ENCODE peak calls at places on chromosomes 16 and 17, in five cellular contexts. F, U, P, Y and Q are unnamed samples. For H3K4me1 and H3K9me3, the result is how much of the 10 kb centered on the place peaks cover.

GRCh38 chr17:7557825-7558543 is 566 bp upstream of the TNFSF13 start:
- DNase-seq in F (no peak), U (peak), P (no peak), Y (peak), Q (no peak)

GRCh38 chr17:80678621-80679020 is 134.0 kb downstream of the RPTOR start:
- DNase-seq in F (no peak), U (no peak), P (no peak), Y (no peak), Q (peak)

GRCh38 chr16:4580245-4580644 is 24.1 kb downstream of the C16orf96 start:
- DNase-seq in F (no peak), U (peak), P (no peak), Y (no peak), Q (no peak)

GRCh38 chr16:4521971-4522623 is 16.5 kb downstream of the CDIP1 start:
- DNase-seq in F (no peak), U (no peak), P (no peak), Y (no peak), Q (no peak)

GRCh38 chr16:67758006-67758405 is 38.9 kb upstream of the GFOD2 start:
- DNase-seq in F (no peak), U (no peak), P (no peak), Y (no peak), Q (no peak)

GRCh38 chr17:27565874-27566672 is 64.9 kb upstream of the LGALS9 start:
- DNase-seq in F (no peak), U (no peak), P (no peak), Y (no peak), Q (no peak)

GRCh38 chr16:55842369-55843104 is 9.6 kb upstream of the CES1 start:
- DNase-seq in F (no peak), U (peak), P (peak), Y (peak), Q (peak)

GRCh38 chr17:81203136-81203535 is 19.6 kb downstream of the CEP131 start:
- DNase-seq in F (no peak), U (no peak), P (no peak), Y (no peak), Q (no peak)

GRCh38 chr16:83402160-83402794 is 405.5 kb upstream of the HSBP1 start:
- DNase-seq in F (no peak), U (no peak), P (no peak), Y (no peak), Q (no peak)

GRCh38 chr17:34133350-34133749 is 121.7 kb upstream of the CCL2 start:
- DNase-seq in F (no peak), U (no peak), P (no peak), Y (no peak), Q (no peak)

GRCh38 chr17:74825952-74826713 is 33.6 kb downstream of the GRIN2C start:
- DNase-seq in F (no peak), U (no peak), P (no peak), Y (no peak), Q (no peak)

GRCh38 chr17:50149425-50150353 is 788 bp downstream of the PPP1R9B start:
- DNase-seq in F (no peak), U (peak), P (peak), Y (no peak), Q (peak)

GRCh38 chr16:59192551-59193199 is 458.6 kb upstream of the GOT2 start:
- DNase-seq in F (no peak), U (peak), P (no peak), Y (peak), Q (no peak)

GRCh38 chr16:67278773-67279295 is 498 bp upstream of the PLEKHG4 start:
- DNase-seq in F (peak), U (peak), P (no peak), Y (no peak), Q (no peak)

GRCh38 chr16:30121741-30122620 is 1.0 kb downstream of the MAPK3 start:
- DNase-seq in F (no peak), U (no peak), P (no peak), Y (peak), Q (no peak)

GRCh38 chr16:52446076-52446475 is 100.9 kb downstream of the TOX3 start:
- DNase-seq in F (no peak), U (no peak), P (no peak), Y (no peak), Q (no peak)

GRCh38 chr16:50696575-50697420 is 3.4 kb downstream of the NOD2 start:
- DNase-seq in F (no peak), U (peak), P (peak), Y (peak), Q (peak)

GRCh38 chr17:34542700-34543336 is 36.6 kb upstream of the TMEM132E start:
- DNase-seq in F (peak), U (peak), P (peak), Y (peak), Q (peak)

GRCh38 chr17:57091186-57091618 is 6.2 kb downstream of the AKAP1 start:
- DNase-seq in F (no peak), U (no peak), P (no peak), Y (no peak), Q (no peak)

GRCh38 chr16:86075839-86076440 is 177.0 kb downstream of the IRF8 start:
- DNase-seq in F (no peak), U (no peak), P (no peak), Y (no peak), Q (no peak)

GRCh38 chr16:56424791-56425438 is 430 bp downstream of the AMFR start:
- DNase-seq in F (peak), U (no peak), P (peak), Y (peak), Q (peak)

GRCh38 chr16:84819644-84820304 is at the start of gene CRISPLD2:
- DNase-seq in F (peak), U (peak), P (peak), Y (peak), Q (peak)

GRCh38 chr17:64777413-64778101 is 115.5 kb upstream of the SMURF2 start:
- DNase-seq in F (no peak), U (no peak), P (no peak), Y (no peak), Q (no peak)

GRCh38 chr16:56282455-56282854 is 91.2 kb downstream of the GNAO1 start:
- DNase-seq in F (no peak), U (no peak), P (no peak), Y (no peak), Q (no peak)

GRCh38 chr16:29107299-29107698 is 122.4 kb downstream of the LAT start:
- DNase-seq in F (no peak), U (no peak), P (no peak), Y (no peak), Q (no peak)

GRCh38 chr17:76182016-76182764 is 41.1 kb upstream of the FOXJ1 start:
- DNase-seq in F (peak), U (peak), P (peak), Y (peak), Q (peak)

GRCh38 chr17:2925011-2925410 is 128.8 kb downstream of the RAP1GAP2 start:
- DNase-seq in F (no peak), U (no peak), P (no peak), Y (no peak), Q (no peak)

GRCh38 chr16:77385481-77385880 is 49.4 kb downstream of the ADAMTS18 start:
- DNase-seq in F (no peak), U (no peak), P (no peak), Y (no peak), Q (no peak)

GRCh38 chr16:24070851-24071250 is 185.3 kb upstream of the CACNG3 start:
- DNase-seq in F (no peak), U (peak), P (peak), Y (no peak), Q (no peak)

GRCh38 chr16:47943235-47943634 is 212.6 kb downstream of the ABCC12 start:
- DNase-seq in F (no peak), U (no peak), P (no peak), Y (no peak), Q (no peak)

GRCh38 chr17:70564006-70564620 is 394.8 kb downstream of the KCNJ2 start:
- DNase-seq in F (no peak), U (no peak), P (no peak), Y (no peak), Q (no peak)

GRCh38 chr17:2070241-2071023 is 15.5 kb downstream of the HIC1 start:
- DNase-seq in F (no peak), U (no peak), P (no peak), Y (no peak), Q (no peak)

GRCh38 chr17:80454557-80455327 is 21.7 kb downstream of the NPTX1 start:
- DNase-seq in F (peak), U (peak), P (peak), Y (peak), Q (peak)

GRCh38 chr16:86874141-86874540 is 295.8 kb downstream of the FOXL1 start:
- DNase-seq in F (no peak), U (no peak), P (no peak), Y (no peak), Q (peak)

DNA sequence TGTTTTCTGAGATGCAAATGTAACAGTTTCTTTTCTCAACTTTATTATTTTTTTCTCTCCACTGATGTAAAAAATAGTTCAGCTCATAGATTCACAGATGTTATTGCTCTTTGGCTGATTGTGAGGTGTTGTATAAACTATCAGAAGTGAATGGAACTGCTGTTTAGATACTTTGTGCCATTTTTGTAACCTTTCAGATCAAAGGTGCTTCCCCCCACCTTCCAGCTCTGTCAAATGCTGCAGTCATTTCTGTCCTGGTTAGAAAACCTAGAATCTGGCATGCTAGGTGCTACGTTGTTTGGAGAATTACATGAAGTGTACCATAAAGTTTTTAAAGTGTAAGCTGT is 1.7 kb upstream of the WIPI1 start:
- DNase-seq in F (no peak), U (no peak), P (no peak), Y (no peak), Q (no peak)
- H3K4me1 ChIP-seq in F (under half), U (under half), P (half or more), Y (under half), Q (half or more)

GRCh38 chr17:22461460-22462145 is 769.3 kb downstream of the KCNJ18 start:
- DNase-seq in F (no peak), U (no peak), P (no peak), Y (no peak), Q (no peak)
- H3K9me3 ChIP-seq in F (under half), U (under half), P (under half), Y (under half), Q (under half)

DNA sequence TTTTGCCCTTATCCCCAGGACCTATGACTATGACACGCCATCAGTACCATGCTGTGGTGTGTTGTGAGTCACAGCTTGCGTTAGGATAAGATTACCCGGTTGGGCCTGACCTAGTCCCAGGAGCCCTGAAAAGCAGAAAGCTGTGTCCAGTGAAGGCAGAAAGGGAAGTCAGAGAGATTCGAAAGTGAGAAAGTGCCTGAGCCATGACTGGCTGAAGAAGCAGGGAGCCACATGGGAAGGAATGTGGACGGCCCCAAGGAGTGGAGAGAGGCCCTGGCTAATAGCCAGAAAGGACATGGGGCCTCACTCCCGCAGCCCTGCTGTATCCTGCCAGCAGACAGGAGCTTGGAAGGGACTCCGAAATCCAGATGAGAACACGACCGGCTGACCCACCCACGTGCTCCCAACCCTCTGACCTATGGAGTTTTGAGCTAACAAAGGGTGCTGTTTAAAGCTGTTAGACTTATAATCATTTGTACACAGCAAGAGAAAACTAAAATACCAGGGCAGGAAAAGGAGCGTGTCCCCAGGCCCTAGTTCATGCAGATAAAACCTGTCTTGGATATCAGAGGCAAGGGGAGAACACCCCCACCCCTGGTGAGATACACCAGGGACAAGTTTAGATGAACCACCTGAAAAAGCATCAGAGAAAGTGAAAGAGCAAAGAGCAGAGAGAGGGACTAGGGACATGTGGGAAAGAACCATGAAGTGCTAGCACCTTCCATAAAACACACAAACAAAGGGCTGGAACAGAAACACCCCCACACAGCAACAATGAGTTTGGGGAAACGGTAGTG is 115.3 kb downstream of the SLC39A11 start:
- DNase-seq in F (no peak), U (peak), P (no peak), Y (peak), Q (no peak)
- H3K4me3 ChIP-seq in F (no peak), U (no peak), P (no peak), Y (peak), Q (no peak)

DNA sequence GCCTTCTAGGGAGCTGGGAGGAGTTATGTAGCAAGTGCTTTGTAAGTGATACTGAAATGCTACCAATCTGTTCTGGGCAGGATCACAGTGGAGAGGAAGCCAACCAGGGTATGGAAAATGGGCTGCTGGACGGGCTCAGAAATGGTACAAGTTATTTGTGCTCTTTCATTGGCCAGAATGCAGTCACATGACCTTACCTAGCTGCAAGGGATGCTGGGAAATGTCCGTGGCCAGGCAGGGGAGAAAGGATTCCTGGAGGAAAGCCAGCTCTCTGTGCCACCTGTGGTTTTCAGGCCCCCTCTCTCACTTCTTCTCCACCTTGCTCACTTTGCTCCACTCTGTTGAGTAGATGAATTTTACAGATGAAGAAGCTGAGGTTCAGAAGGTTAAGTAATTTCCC is 4.8 kb downstream of the EEF2K start:
- DNase-seq in F (no peak), U (no peak), P (no peak), Y (no peak), Q (no peak)
- H3K4me1 ChIP-seq in F (under half), U (under half), P (under half), Y (half or more), Q (under half)